ENCODE peak calls at places on chromosomes 4 and X, in four cellular contexts. L, H, M and Z are unnamed samples.

GRCh38 chr4:138367942-138368341 is 125.8 kb upstream of the SLC7A11 start:
- DNase-seq in L (no peak), M (no peak), H (no peak), Z (no peak)

GRCh38 chr4:1153567-1154090 is 18.8 kb downstream of the SPON2 start:
- DNase-seq in L (no peak), M (no peak), H (no peak), Z (no peak)

GRCh38 chr4:86338989-86339388 is 20.9 kb downstream of the MAPK10 start:
- DNase-seq in H (no peak), L (no peak), M (no peak), Z (no peak)

GRCh38 chrX:101460669-101461068 is 24.6 kb upstream of the ARMCX4 start:
- DNase-seq in M (no peak), L (no peak), H (no peak), Z (no peak)

GRCh38 chrX:111445485-111445884 is 33.5 kb upstream of the DCX start:
- DNase-seq in H (no peak), M (no peak), L (no peak), Z (peak)

GRCh38 chrX:125883169-125883568 is 282.9 kb downstream of the DCAF12L2 start:
- DNase-seq in L (no peak), H (no peak), M (no peak), Z (no peak)

GRCh38 chr4:111154924-111155323 is 532.0 kb upstream of the PITX2 start:
- DNase-seq in L (no peak), H (no peak), M (peak), Z (no peak)

GRCh38 chr4:23680616-23681518 is 209.0 kb downstream of the PPARGC1A start:
- DNase-seq in H (no peak), L (no peak), M (no peak), Z (no peak)

GRCh38 chr4:110508827-110509446 is 33.0 kb downstream of the ENPEP start:
- DNase-seq in L (no peak), M (no peak), H (no peak), Z (no peak)

GRCh38 chrX:10055430-10055829 is 88.3 kb downstream of the CLDN34 start:
- DNase-seq in H (no peak), M (no peak), L (no peak), Z (no peak)

DNA sequence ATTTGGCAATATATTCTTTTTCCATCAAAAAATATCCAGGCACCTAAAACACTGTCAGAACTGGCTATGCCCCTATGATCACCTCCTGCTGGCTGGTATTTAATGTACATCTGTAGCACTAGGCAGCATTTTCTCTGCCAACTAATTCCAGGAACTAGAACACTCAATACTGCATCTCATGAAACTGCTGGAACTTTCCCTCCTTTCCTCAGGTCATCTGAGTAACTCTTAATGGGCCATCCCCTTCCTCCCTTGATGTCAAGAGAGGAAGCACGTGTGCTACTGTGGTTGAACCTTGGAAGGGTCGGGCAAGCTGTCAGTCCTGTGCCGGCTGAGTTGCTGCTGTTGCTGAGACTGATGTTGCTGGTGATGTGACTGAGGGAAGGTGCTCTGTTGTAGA is 39.4 kb downstream of the TMEM165 start:
- DNase-seq in M (no peak), H (no peak), L (no peak), Z (peak)
- TF ChIP-seq CTCF in M (peak), H (no peak), L (no peak), Z (peak)

GRCh38 chrX:120450163-120450562 is 18.9 kb downstream of the LAMP2 start:
- DNase-seq in L (no peak), M (no peak), H (no peak), Z (no peak)
- TF ChIP-seq CTCF in L (no peak), M (no peak), H (peak), Z (no peak)

GRCh38 chrX:46554942-46555341 is 9.7 kb upstream of the ZNF674 start:
- DNase-seq in L (no peak), H (no peak), M (no peak), Z (no peak)
- TF ChIP-seq CTCF in L (no peak), H (no peak), M (peak), Z (no peak)

GRCh38 chr4:164540987-164541386 is 212.9 kb upstream of the SMIM31 start:
- DNase-seq in H (no peak), M (no peak), L (no peak), Z (no peak)
- TF ChIP-seq CTCF in H (no peak), M (no peak), L (no peak), Z (no peak)

GRCh38 chr4:108155373-108155772 is 13.4 kb downstream of the LEF1 start:
- DNase-seq in M (no peak), H (no peak), L (peak), Z (no peak)
- TF ChIP-seq CTCF in M (no peak), H (peak), L (no peak), Z (no peak)